ENCODE peak calls at places on chromosomes 13 and 19, in nine cellular contexts. One of them, this sample, is unnamed.

GRCh38 chr13:113126265-113127150 is 3.9 kb downstream of the F10 start:
- DNase-seq in GM18507: no peak
- DNase-seq in astrocyte of the spinal cord: no peak
- DNase-seq in CD4-positive, alpha-beta memory T cell: no peak
- DNase-seq in CD8-positive, alpha-beta T cell: no peak
- DNase-seq in aorta: no peak
- DNase-seq in sciatic nerve: peak; percentile 32
- DNase-seq in PC-9: no peak
- DNase-seq in NCI-H1092 treated with DMSO at 0.1 percent for 48 hours: no peak
- DNase-seq in this sample: no peak

GRCh38 chr13:110944121-110944967 is 29.5 kb upstream of the ANKRD10 start:
- DNase-seq in NCI-H1092 treated with DMSO at 0.1 percent for 48 hours: peak; percentile 76
- DNase-seq in CD8-positive, alpha-beta T cell: no peak
- DNase-seq in CD4-positive, alpha-beta memory T cell: no peak
- DNase-seq in aorta: no peak
- DNase-seq in PC-9: peak; percentile 33
- DNase-seq in astrocyte of the spinal cord: peak; percentile 59
- DNase-seq in GM18507: no peak
- DNase-seq in sciatic nerve: no peak
- DNase-seq in this sample: no peak

GRCh38 chr13:24313449-24313848 is 4.1 kb downstream of the C1QTNF9 start:
- DNase-seq in astrocyte of the spinal cord: no peak
- DNase-seq in PC-9: no peak
- DNase-seq in GM18507: no peak
- DNase-seq in aorta: no peak
- DNase-seq in NCI-H1092 treated with DMSO at 0.1 percent for 48 hours: no peak
- DNase-seq in CD4-positive, alpha-beta memory T cell: no peak
- DNase-seq in CD8-positive, alpha-beta T cell: no peak
- DNase-seq in sciatic nerve: no peak
- DNase-seq in this sample: no peak

GRCh38 chr13:29472317-29472961 is 123.0 kb downstream of the SLC7A1 start:
- DNase-seq in GM18507: no peak
- DNase-seq in sciatic nerve: no peak
- DNase-seq in astrocyte of the spinal cord: peak; percentile 56
- DNase-seq in PC-9: peak; percentile 31
- DNase-seq in NCI-H1092 treated with DMSO at 0.1 percent for 48 hours: peak; percentile 16
- DNase-seq in CD8-positive, alpha-beta T cell: peak; percentile 3
- DNase-seq in aorta: peak; percentile 62
- DNase-seq in CD4-positive, alpha-beta memory T cell: peak; percentile 22
- DNase-seq in this sample: no peak

GRCh38 chr19:49057636-49058234 is at the start of gene CGB7:
- DNase-seq in PC-9: peak; percentile 81
- DNase-seq in CD8-positive, alpha-beta T cell: no peak
- DNase-seq in sciatic nerve: peak; percentile 81
- DNase-seq in astrocyte of the spinal cord: peak; percentile 59
- DNase-seq in CD4-positive, alpha-beta memory T cell: no peak
- DNase-seq in GM18507: no peak
- DNase-seq in aorta: peak; percentile 82
- DNase-seq in NCI-H1092 treated with DMSO at 0.1 percent for 48 hours: no peak
- DNase-seq in this sample: peak; percentile 49

GRCh38 chr13:103291693-103292572 is 225.7 kb upstream of the SLC10A2 start:
- DNase-seq in CD4-positive, alpha-beta memory T cell: no peak
- DNase-seq in aorta: no peak
- DNase-seq in astrocyte of the spinal cord: peak; percentile 29
- DNase-seq in GM18507: no peak
- DNase-seq in NCI-H1092 treated with DMSO at 0.1 percent for 48 hours: no peak
- DNase-seq in CD8-positive, alpha-beta T cell: no peak
- DNase-seq in sciatic nerve: no peak
- DNase-seq in PC-9: no peak
- DNase-seq in this sample: no peak

GRCh38 chr19:7618771-7619510 is 10.4 kb downstream of the XAB2 start:
- DNase-seq in NCI-H1092 treated with DMSO at 0.1 percent for 48 hours: no peak
- DNase-seq in PC-9: peak; percentile 97
- DNase-seq in GM18507: no peak
- DNase-seq in sciatic nerve: no peak
- DNase-seq in CD8-positive, alpha-beta T cell: no peak
- DNase-seq in CD4-positive, alpha-beta memory T cell: no peak
- DNase-seq in aorta: no peak
- DNase-seq in astrocyte of the spinal cord: no peak
- DNase-seq in this sample: peak; percentile 83

GRCh38 chr19:36748431-36749275 is 24.0 kb downstream of the ZNF850 start:
- DNase-seq in CD8-positive, alpha-beta T cell: no peak
- DNase-seq in sciatic nerve: no peak
- DNase-seq in aorta: no peak
- DNase-seq in CD4-positive, alpha-beta memory T cell: no peak
- DNase-seq in GM18507: no peak
- DNase-seq in PC-9: no peak
- DNase-seq in NCI-H1092 treated with DMSO at 0.1 percent for 48 hours: no peak
- DNase-seq in astrocyte of the spinal cord: no peak
- DNase-seq in this sample: no peak

GRCh38 chr19:13103961-13104847 is 1.5 kb upstream of the LYL1 start:
- DNase-seq in CD4-positive, alpha-beta memory T cell: peak; percentile 52
- DNase-seq in sciatic nerve: no peak
- DNase-seq in NCI-H1092 treated with DMSO at 0.1 percent for 48 hours: no peak
- DNase-seq in PC-9: no peak
- DNase-seq in astrocyte of the spinal cord: no peak
- DNase-seq in aorta: peak; percentile 81
- DNase-seq in GM18507: peak; percentile 66
- DNase-seq in CD8-positive, alpha-beta T cell: peak; percentile 53
- DNase-seq in this sample: peak; percentile 64

GRCh38 chr13:32530841-32531253 is 7.7 kb downstream of the N4BP2L2 start:
- DNase-seq in astrocyte of the spinal cord: peak; percentile 77
- DNase-seq in CD8-positive, alpha-beta T cell: no peak
- DNase-seq in CD4-positive, alpha-beta memory T cell: peak; percentile 40
- DNase-seq in sciatic nerve: no peak
- DNase-seq in NCI-H1092 treated with DMSO at 0.1 percent for 48 hours: no peak
- DNase-seq in aorta: no peak
- DNase-seq in GM18507: no peak
- DNase-seq in PC-9: no peak
- DNase-seq in this sample: peak; percentile 29

GRCh38 chr13:111962431-111962891 is 104.5 kb upstream of the SOX1 start:
- DNase-seq in PC-9: no peak
- DNase-seq in sciatic nerve: peak; percentile 22
- DNase-seq in NCI-H1092 treated with DMSO at 0.1 percent for 48 hours: no peak
- DNase-seq in astrocyte of the spinal cord: no peak
- DNase-seq in CD4-positive, alpha-beta memory T cell: no peak
- DNase-seq in aorta: no peak
- DNase-seq in CD8-positive, alpha-beta T cell: no peak
- DNase-seq in GM18507: no peak
- DNase-seq in this sample: no peak

GRCh38 chr19:42287017-42287825 is 14.7 kb upstream of the PRR19 start:
- DNase-seq in CD8-positive, alpha-beta T cell: no peak
- DNase-seq in CD4-positive, alpha-beta memory T cell: no peak
- DNase-seq in NCI-H1092 treated with DMSO at 0.1 percent for 48 hours: no peak
- DNase-seq in PC-9: no peak
- DNase-seq in aorta: peak; percentile 47
- DNase-seq in GM18507: no peak
- DNase-seq in sciatic nerve: peak; percentile 58
- DNase-seq in astrocyte of the spinal cord: no peak
- DNase-seq in this sample: no peak

GRCh38 chr13:30821421-30821820 is 84.7 kb upstream of the MEDAG start:
- DNase-seq in CD4-positive, alpha-beta memory T cell: no peak
- DNase-seq in GM18507: no peak
- DNase-seq in NCI-H1092 treated with DMSO at 0.1 percent for 48 hours: no peak
- DNase-seq in aorta: no peak
- DNase-seq in astrocyte of the spinal cord: no peak
- DNase-seq in sciatic nerve: no peak
- DNase-seq in PC-9: no peak
- DNase-seq in CD8-positive, alpha-beta T cell: no peak
- DNase-seq in this sample: no peak

GRCh38 chr19:18418725-18419194 is 438 bp upstream of the SSBP4 start:
- DNase-seq in GM18507: no peak
- DNase-seq in CD8-positive, alpha-beta T cell: no peak
- DNase-seq in CD4-positive, alpha-beta memory T cell: no peak
- DNase-seq in astrocyte of the spinal cord: no peak
- DNase-seq in NCI-H1092 treated with DMSO at 0.1 percent for 48 hours: no peak
- DNase-seq in aorta: peak; percentile 76
- DNase-seq in sciatic nerve: no peak
- DNase-seq in PC-9: no peak
- DNase-seq in this sample: no peak

GRCh38 chr13:106467406-106468122 is 67.9 kb downstream of the EFNB2 start:
- DNase-seq in sciatic nerve: no peak
- DNase-seq in astrocyte of the spinal cord: no peak
- DNase-seq in PC-9: no peak
- DNase-seq in CD8-positive, alpha-beta T cell: no peak
- DNase-seq in GM18507: no peak
- DNase-seq in CD4-positive, alpha-beta memory T cell: no peak
- DNase-seq in NCI-H1092 treated with DMSO at 0.1 percent for 48 hours: no peak
- DNase-seq in aorta: no peak
- DNase-seq in this sample: no peak

GRCh38 chr13:49225358-49226042 is 5.4 kb downstream of the MLNR start:
- DNase-seq in PC-9: no peak
- DNase-seq in GM18507: no peak
- DNase-seq in sciatic nerve: no peak
- DNase-seq in NCI-H1092 treated with DMSO at 0.1 percent for 48 hours: peak; percentile 2
- DNase-seq in astrocyte of the spinal cord: no peak
- DNase-seq in CD4-positive, alpha-beta memory T cell: no peak
- DNase-seq in aorta: no peak
- DNase-seq in CD8-positive, alpha-beta T cell: no peak
- DNase-seq in this sample: no peak

GRCh38 chr19:29806098-29806866 is 5.5 kb upstream of the CCNE1 start:
- DNase-seq in CD4-positive, alpha-beta memory T cell: no peak
- DNase-seq in PC-9: no peak
- DNase-seq in NCI-H1092 treated with DMSO at 0.1 percent for 48 hours: no peak
- DNase-seq in aorta: peak; percentile 68
- DNase-seq in CD8-positive, alpha-beta T cell: no peak
- DNase-seq in sciatic nerve: peak; percentile 71
- DNase-seq in GM18507: no peak
- DNase-seq in astrocyte of the spinal cord: no peak
- DNase-seq in this sample: no peak

GRCh38 chr19:2149980-2150793 is 1.2 kb downstream of the AP3D1 start:
- DNase-seq in aorta: no peak
- DNase-seq in CD4-positive, alpha-beta memory T cell: peak; percentile 32
- DNase-seq in GM18507: no peak
- DNase-seq in CD8-positive, alpha-beta T cell: no peak
- DNase-seq in astrocyte of the spinal cord: no peak
- DNase-seq in PC-9: peak; percentile 37
- DNase-seq in NCI-H1092 treated with DMSO at 0.1 percent for 48 hours: no peak
- DNase-seq in sciatic nerve: no peak
- DNase-seq in this sample: no peak

GRCh38 chr13:50485979-50486935 is 357.2 kb downstream of the DLEU7 start:
- DNase-seq in GM18507: no peak
- DNase-seq in NCI-H1092 treated with DMSO at 0.1 percent for 48 hours: no peak
- DNase-seq in CD4-positive, alpha-beta memory T cell: no peak
- DNase-seq in sciatic nerve: no peak
- DNase-seq in aorta: no peak
- DNase-seq in astrocyte of the spinal cord: peak; percentile 66
- DNase-seq in PC-9: no peak
- DNase-seq in CD8-positive, alpha-beta T cell: no peak
- DNase-seq in this sample: no peak

GRCh38 chr19:13109361-13110098 is 6.9 kb upstream of the LYL1 start:
- DNase-seq in CD4-positive, alpha-beta memory T cell: no peak
- DNase-seq in CD8-positive, alpha-beta T cell: no peak
- DNase-seq in GM18507: no peak
- DNase-seq in sciatic nerve: no peak
- DNase-seq in astrocyte of the spinal cord: no peak
- DNase-seq in PC-9: no peak
- DNase-seq in NCI-H1092 treated with DMSO at 0.1 percent for 48 hours: no peak
- DNase-seq in aorta: peak; percentile 45
- DNase-seq in this sample: no peak

This sample was measured in mucosa of gallbladder.